ENCODE peak calls at places on chromosomes 12 and 14, in five cellular contexts. One of them, this sample, is unnamed.

GRCh38 chr14:55807059-55807499 is 227.1 kb downstream of the KTN1 start:
- DNase-seq in heart right ventricle: peak; percentile 75
- DNase-seq in BE2C: peak; percentile 87
- DNase-seq in MCF 10A: peak; percentile 98
- DNase-seq in Calu3: peak; percentile 90
- DNase-seq in this sample: peak; percentile 86

GRCh38 chr12:109944975-109945374 is 44.9 kb downstream of the TCHP start:
- DNase-seq in heart right ventricle: peak; percentile 31
- DNase-seq in BE2C: no peak
- DNase-seq in MCF 10A: no peak
- DNase-seq in Calu3: no peak
- DNase-seq in this sample: peak; percentile 50

GRCh38 chr12:110585231-110585799 is 2.2 kb upstream of the PPTC7 start:
- DNase-seq in heart right ventricle: no peak
- DNase-seq in BE2C: no peak
- DNase-seq in MCF 10A: no peak
- DNase-seq in Calu3: no peak
- DNase-seq in this sample: peak; percentile 26

GRCh38 chr14:95482967-95483842 is 33.2 kb downstream of the SYNE3 start:
- DNase-seq in heart right ventricle: peak; percentile 74
- DNase-seq in BE2C: peak; percentile 75
- DNase-seq in MCF 10A: peak; percentile 88
- DNase-seq in Calu3: peak; percentile 71
- DNase-seq in this sample: peak; percentile 98

GRCh38 chr14:105485720-105486332 is 860 bp upstream of the CRIP1 start:
- DNase-seq in heart right ventricle: peak; percentile 61
- DNase-seq in BE2C: peak; percentile 92
- DNase-seq in MCF 10A: no peak
- DNase-seq in Calu3: peak; percentile 84
- DNase-seq in this sample: no peak

GRCh38 chr12:120194534-120195395 is at the start of gene GCN1:
- DNase-seq in heart right ventricle: peak; percentile 91
- DNase-seq in BE2C: peak; percentile 90
- DNase-seq in MCF 10A: peak; percentile 82
- DNase-seq in Calu3: peak; percentile 94
- DNase-seq in this sample: peak; percentile 79

GRCh38 chr12:78403136-78403535 is 461.4 kb upstream of the SYT1 start:
- DNase-seq in heart right ventricle: no peak
- DNase-seq in BE2C: peak; percentile 51
- DNase-seq in MCF 10A: peak; percentile 57
- DNase-seq in Calu3: no peak
- DNase-seq in this sample: peak; percentile 18

GRCh38 chr12:121792607-121793500 is 634 bp downstream of the RHOF start:
- DNase-seq in heart right ventricle: peak; percentile 68
- DNase-seq in BE2C: peak; percentile 16
- DNase-seq in MCF 10A: peak; percentile 40
- DNase-seq in Calu3: peak; percentile 50
- DNase-seq in this sample: no peak

GRCh38 chr14:65962952-65963351 is 523.2 kb upstream of the CCDC196 start:
- DNase-seq in heart right ventricle: no peak
- DNase-seq in BE2C: no peak
- DNase-seq in MCF 10A: no peak
- DNase-seq in Calu3: no peak
- DNase-seq in this sample: peak; percentile 22

GRCh38 chr14:73754911-73755360 is 40.8 kb upstream of the PNMA1 start:
- DNase-seq in heart right ventricle: peak; percentile 60
- DNase-seq in BE2C: no peak
- DNase-seq in MCF 10A: peak; percentile 43
- DNase-seq in Calu3: no peak
- DNase-seq in this sample: peak; percentile 80

GRCh38 chr12:104827587-104827986 is 130.5 kb downstream of the SLC41A2 start:
- DNase-seq in heart right ventricle: no peak
- DNase-seq in BE2C: no peak
- DNase-seq in MCF 10A: no peak
- DNase-seq in Calu3: no peak
- DNase-seq in this sample: peak; percentile 10
- TF ChIP-seq CTCF in heart right ventricle: no peak
- TF ChIP-seq CTCF in BE2C: peak; percentile 38
- TF ChIP-seq CTCF in MCF 10A: no peak
- TF ChIP-seq CTCF in Calu3: no peak
- TF ChIP-seq CTCF in this sample: peak; percentile 48

GRCh38 chr14:76810953-76811400 is 1.7 kb downstream of the ANGEL1 start:
- DNase-seq in heart right ventricle: no peak
- DNase-seq in BE2C: peak; percentile 27
- DNase-seq in MCF 10A: peak; percentile 57
- DNase-seq in Calu3: peak; percentile 12
- DNase-seq in this sample: peak; percentile 48
- TF ChIP-seq CTCF in heart right ventricle: no peak
- TF ChIP-seq CTCF in BE2C: peak; percentile 77
- TF ChIP-seq CTCF in MCF 10A: peak; percentile 32
- TF ChIP-seq CTCF in Calu3: no peak
- TF ChIP-seq CTCF in this sample: peak; percentile 59

DNA sequence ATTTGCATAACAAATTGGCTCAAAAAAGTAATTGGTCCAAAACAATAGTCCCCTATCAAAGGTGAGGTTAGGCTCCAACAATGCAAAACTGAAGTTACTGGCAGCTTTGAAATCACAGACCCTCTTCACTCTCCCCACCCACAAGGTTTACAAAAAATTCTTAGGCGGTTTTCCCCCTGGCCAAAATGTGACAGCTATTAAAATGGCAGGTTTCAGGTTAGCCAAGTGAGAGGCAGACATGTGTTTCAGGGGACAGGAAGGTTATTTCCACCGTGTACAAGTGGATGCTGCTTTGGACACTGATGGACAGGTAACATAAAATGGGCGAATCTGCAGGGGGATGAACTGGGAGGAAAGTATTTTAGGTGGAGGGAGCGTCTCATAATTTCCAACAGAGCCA is 888 bp upstream of the SPIC start:
- DNase-seq in heart right ventricle: no peak
- DNase-seq in BE2C: no peak
- DNase-seq in MCF 10A: no peak
- DNase-seq in Calu3: no peak
- DNase-seq in this sample: no peak
- TF ChIP-seq CTCF in heart right ventricle: no peak
- TF ChIP-seq CTCF in BE2C: no peak
- TF ChIP-seq CTCF in MCF 10A: no peak
- TF ChIP-seq CTCF in Calu3: no peak
- TF ChIP-seq CTCF in this sample: no peak

GRCh38 chr12:10331642-10332239 is 24.1 kb downstream of the KLRD1 start:
- DNase-seq in heart right ventricle: no peak
- DNase-seq in BE2C: no peak
- DNase-seq in MCF 10A: peak; percentile 72
- DNase-seq in Calu3: peak; percentile 28
- DNase-seq in this sample: peak; percentile 73
- TF ChIP-seq CTCF in heart right ventricle: peak; percentile 35
- TF ChIP-seq CTCF in BE2C: peak; percentile 82
- TF ChIP-seq CTCF in MCF 10A: peak; percentile 63
- TF ChIP-seq CTCF in Calu3: peak; percentile 53
- TF ChIP-seq CTCF in this sample: peak; percentile 87

DNA sequence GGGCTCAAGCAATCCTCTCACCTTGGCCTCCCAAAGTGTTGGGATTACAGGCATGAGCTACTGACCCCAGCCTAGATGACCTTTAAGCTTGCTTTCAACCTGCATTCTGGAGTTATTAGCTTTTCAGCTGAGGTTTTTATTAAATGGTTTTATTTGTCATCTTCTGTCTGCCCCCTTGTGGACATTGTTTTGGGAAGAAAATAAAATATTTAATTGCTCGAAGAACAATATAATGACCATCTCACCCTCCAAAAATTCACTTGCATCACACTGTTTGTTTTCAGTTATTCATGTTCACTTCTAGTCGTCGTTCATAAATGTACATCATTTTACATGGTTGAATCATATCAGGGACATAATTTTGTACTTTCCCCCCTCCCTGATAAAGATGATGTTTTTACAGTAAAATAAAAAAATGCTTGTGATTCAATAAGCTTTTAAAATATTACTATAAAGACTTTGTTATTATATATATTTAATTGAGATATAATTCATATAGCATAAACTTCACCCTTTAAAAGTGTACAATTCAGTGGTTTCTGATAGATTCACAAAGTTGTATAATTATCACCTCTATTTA is 10.1 kb upstream of the SPATS2 start:
- DNase-seq in heart right ventricle: no peak
- DNase-seq in BE2C: no peak
- DNase-seq in MCF 10A: peak; percentile 62
- DNase-seq in Calu3: no peak
- DNase-seq in this sample: peak; percentile 69
- TF ChIP-seq CTCF in heart right ventricle: no peak
- TF ChIP-seq CTCF in BE2C: peak; percentile 57
- TF ChIP-seq CTCF in MCF 10A: peak; percentile 34
- TF ChIP-seq CTCF in Calu3: peak; percentile 22
- TF ChIP-seq CTCF in this sample: peak; percentile 50

GRCh38 chr14:91062600-91062999 is 2.2 kb upstream of the RPS6KA5 start:
- DNase-seq in heart right ventricle: no peak
- DNase-seq in BE2C: no peak
- DNase-seq in MCF 10A: no peak
- DNase-seq in Calu3: no peak
- DNase-seq in this sample: no peak

GRCh38 chr14:91063119-91063518 is 2.7 kb upstream of the RPS6KA5 start:
- DNase-seq in heart right ventricle: no peak
- DNase-seq in BE2C: no peak
- DNase-seq in MCF 10A: no peak
- DNase-seq in Calu3: no peak
- DNase-seq in this sample: no peak

GRCh38 chr14:91059576-91060471 is 617 bp downstream of the RPS6KA5 start:
- DNase-seq in heart right ventricle: peak; percentile 33
- DNase-seq in BE2C: peak; percentile 75
- DNase-seq in MCF 10A: peak; percentile 21
- DNase-seq in Calu3: peak; percentile 72
- DNase-seq in this sample: no peak

GRCh38 chr14:91061309-91061887 is 957 bp upstream of the RPS6KA5 start:
- DNase-seq in heart right ventricle: no peak
- DNase-seq in BE2C: no peak
- DNase-seq in MCF 10A: no peak
- DNase-seq in Calu3: no peak
- DNase-seq in this sample: no peak

GRCh38 chr14:91060472-91061308 is at the start of gene RPS6KA5:
- DNase-seq in heart right ventricle: peak; percentile 100
- DNase-seq in BE2C: peak; percentile 100
- DNase-seq in MCF 10A: peak; percentile 100
- DNase-seq in Calu3: peak; percentile 99
- DNase-seq in this sample: peak; percentile 100
- TF ChIP-seq CTCF in heart right ventricle: no peak
- TF ChIP-seq CTCF in BE2C: no peak
- TF ChIP-seq CTCF in MCF 10A: no peak
- TF ChIP-seq CTCF in Calu3: no peak
- TF ChIP-seq CTCF in this sample: no peak

GRCh38 chr14:82113710-82114109 is 580.1 kb upstream of the SEL1L start:
- DNase-seq in heart right ventricle: no peak
- DNase-seq in BE2C: no peak
- DNase-seq in MCF 10A: peak; percentile 6
- DNase-seq in Calu3: no peak
- DNase-seq in this sample: no peak
- TF ChIP-seq CTCF in heart right ventricle: no peak
- TF ChIP-seq CTCF in BE2C: no peak
- TF ChIP-seq CTCF in MCF 10A: peak; percentile 12
- TF ChIP-seq CTCF in Calu3: no peak
- TF ChIP-seq CTCF in this sample: no peak

DNA sequence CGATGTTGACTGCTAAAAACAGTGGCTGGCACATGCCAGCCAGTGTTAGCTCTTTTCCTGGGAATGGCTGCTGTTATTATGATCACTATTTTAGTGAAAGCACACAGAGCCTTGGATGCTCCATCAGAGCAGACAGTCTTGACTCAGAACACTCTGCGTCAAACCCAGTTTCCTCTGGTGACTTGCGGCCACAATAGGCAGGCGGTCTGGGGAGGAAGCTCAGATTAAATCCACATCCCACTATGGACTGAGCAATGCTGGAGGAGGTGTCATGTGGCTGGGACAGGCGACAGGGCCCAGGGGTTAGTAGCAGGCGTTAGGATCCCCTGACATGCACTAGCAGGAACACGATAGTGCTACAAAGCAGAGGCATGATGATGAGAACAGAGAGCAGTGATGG is 125.2 kb downstream of the SLC15A4 start:
- DNase-seq in heart right ventricle: no peak
- DNase-seq in BE2C: no peak
- DNase-seq in MCF 10A: no peak
- DNase-seq in Calu3: no peak
- DNase-seq in this sample: no peak
- TF ChIP-seq CTCF in heart right ventricle: no peak
- TF ChIP-seq CTCF in BE2C: no peak
- TF ChIP-seq CTCF in MCF 10A: no peak
- TF ChIP-seq CTCF in Calu3: no peak
- TF ChIP-seq CTCF in this sample: no peak

GRCh38 chr12:54684636-54685630 is 36.8 kb upstream of the DCD start:
- DNase-seq in heart right ventricle: no peak
- DNase-seq in BE2C: no peak
- DNase-seq in MCF 10A: peak; percentile 6
- DNase-seq in Calu3: no peak
- DNase-seq in this sample: no peak

GRCh38 chr12:54689034-54689372 is 40.8 kb upstream of the DCD start:
- DNase-seq in heart right ventricle: no peak
- DNase-seq in BE2C: no peak
- DNase-seq in MCF 10A: no peak
- DNase-seq in Calu3: no peak
- DNase-seq in this sample: no peak

GRCh38 chr12:54688309-54689033 is 40.3 kb upstream of the DCD start:
- DNase-seq in heart right ventricle: no peak
- DNase-seq in BE2C: no peak
- DNase-seq in MCF 10A: no peak
- DNase-seq in Calu3: no peak
- DNase-seq in this sample: no peak

GRCh38 chr12:54692353-54692752 is 44.2 kb upstream of the DCD start:
- DNase-seq in heart right ventricle: no peak
- DNase-seq in BE2C: no peak
- DNase-seq in MCF 10A: no peak
- DNase-seq in Calu3: no peak
- DNase-seq in this sample: no peak

DNA sequence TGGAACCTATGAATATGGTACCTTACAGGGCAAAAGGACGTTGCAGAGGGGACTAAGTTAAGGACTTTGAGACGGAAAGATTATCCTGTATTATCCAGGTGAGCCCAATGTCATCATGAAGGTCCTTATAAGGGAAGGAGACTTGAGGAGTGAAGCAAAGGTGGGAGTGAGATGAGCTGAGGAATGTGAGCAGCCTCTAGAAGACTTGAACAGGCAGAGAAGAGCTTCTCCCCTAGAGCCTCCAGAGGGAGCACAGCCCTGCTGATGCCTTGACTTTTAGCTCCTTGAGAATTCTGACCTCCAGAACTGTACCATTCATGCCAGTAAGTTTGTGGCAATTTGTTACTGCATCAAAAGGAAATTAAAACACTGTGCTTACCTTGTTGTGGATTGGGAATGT is 41.8 kb upstream of the DCD start:
- DNase-seq in heart right ventricle: no peak
- DNase-seq in BE2C: no peak
- DNase-seq in MCF 10A: peak; percentile 20
- DNase-seq in Calu3: no peak
- DNase-seq in this sample: no peak
- TF ChIP-seq CTCF in heart right ventricle: no peak
- TF ChIP-seq CTCF in BE2C: no peak
- TF ChIP-seq CTCF in MCF 10A: peak; percentile 25
- TF ChIP-seq CTCF in Calu3: no peak
- TF ChIP-seq CTCF in this sample: peak; percentile 30